ENCODE peak calls at places on chromosomes 1 and 21, in six cellular contexts. E is GM20000; I is pancreas; W is CD4-positive, alpha-beta memory T cell; G is Peyer's patch; D is NCI-H748 treated with DMSO at 0.1 percent for 48 hours. O is an unnamed sample.

GRCh38 chr1:22380024-22380785 is 71.4 kb upstream of the ZBTB40 start:
- DNase-seq in W (no peak), I (no peak), G (no peak), E (no peak), D (no peak), O (no peak)

GRCh38 chr1:39149509-39149908 is 55.0 kb upstream of the MACF1 start:
- DNase-seq in I (no peak), E (no peak), D (no peak), W (no peak), G (no peak), O (peak)

GRCh38 chr1:25997759-25998074 is at the start of gene PAFAH2:
- DNase-seq in E (no peak), W (no peak), D (no peak), I (no peak), G (no peak), O (no peak)

GRCh38 chr1:67818162-67818561 is 15.1 kb downstream of the GNG12 start:
- DNase-seq in E (no peak), I (no peak), G (no peak), D (no peak), W (no peak), O (no peak)

GRCh38 chr1:84442256-84442655 is 36.8 kb upstream of the RPF1 start:
- DNase-seq in I (no peak), E (peak), W (peak), G (no peak), D (peak), O (peak)

GRCh38 chr1:55211456-55211855 is 3.7 kb downstream of the USP24 start:
- DNase-seq in G (no peak), W (no peak), I (no peak), D (no peak), E (no peak), O (peak)

GRCh38 chr1:89200668-89201488 is 2.1 kb upstream of the GBP4 start:
- DNase-seq in W (peak), I (no peak), G (no peak), E (peak), D (no peak), O (no peak)

GRCh38 chr1:225454067-225454618 is 26.3 kb upstream of the LBR start:
- DNase-seq in I (no peak), E (no peak), G (no peak), D (peak), W (no peak), O (no peak)

GRCh38 chr21:42288962-42289361 is 26.2 kb downstream of the TFF3 start:
- DNase-seq in E (no peak), I (no peak), W (no peak), G (no peak), D (no peak), O (no peak)

GRCh38 chr1:58401991-58402390 is 144.5 kb downstream of the OMA1 start:
- DNase-seq in W (no peak), D (no peak), G (no peak), E (no peak), I (no peak), O (peak)

GRCh38 chr1:240319998-240320397 is 228.3 kb downstream of the FMN2 start:
- DNase-seq in W (no peak), D (no peak), I (no peak), E (no peak), G (no peak), O (no peak)

GRCh38 chr1:71196685-71197084 is 115.8 kb upstream of the ZRANB2 start:
- DNase-seq in I (no peak), E (no peak), G (no peak), D (peak), W (no peak), O (peak)

O was measured in NCI-H82.